ENCODE peak calls at places on chromosomes 11 and 22, in seven cellular contexts. One of them, this sample, is unnamed.
A peak's percentile ranks its signal among the peaks of the same experiment; 100 is the strongest.

GRCh38 chr11:6269994-6270393 is 10.4 kb downstream of the CCKBR start:
- DNase-seq in K562: peak; percentile 66
- DNase-seq in NCI-H345: no peak
- DNase-seq in MG63: no peak
- DNase-seq in body of pancreas: no peak
- DNase-seq in GM19239: no peak
- DNase-seq in GM03348: no peak
- DNase-seq in this sample: no peak

GRCh38 chr22:48799227-48799970 is 1028.3 kb downstream of the BRD1 start:
- DNase-seq in K562: no peak
- DNase-seq in NCI-H345: no peak
- DNase-seq in MG63: no peak
- DNase-seq in body of pancreas: no peak
- DNase-seq in GM19239: no peak
- DNase-seq in GM03348: no peak
- DNase-seq in this sample: no peak

GRCh38 chr22:37401401-37401859 is 25.8 kb downstream of the ELFN2 start:
- DNase-seq in K562: no peak
- DNase-seq in NCI-H345: no peak
- DNase-seq in MG63: no peak
- DNase-seq in body of pancreas: peak; percentile 30
- DNase-seq in GM19239: no peak
- DNase-seq in GM03348: peak; percentile 60
- DNase-seq in this sample: no peak

GRCh38 chr22:44151661-44152060 is 29.1 kb upstream of the PARVG start:
- DNase-seq in K562: no peak
- DNase-seq in NCI-H345: no peak
- DNase-seq in MG63: peak; percentile 75
- DNase-seq in body of pancreas: no peak
- DNase-seq in GM19239: no peak
- DNase-seq in GM03348: peak; percentile 90
- DNase-seq in this sample: no peak

GRCh38 chr11:65291613-65292012 is 23.1 kb upstream of the CDC42EP2 start:
- DNase-seq in K562: no peak
- DNase-seq in NCI-H345: no peak
- DNase-seq in MG63: peak; percentile 58
- DNase-seq in body of pancreas: no peak
- DNase-seq in GM19239: no peak
- DNase-seq in GM03348: peak; percentile 43
- DNase-seq in this sample: no peak

GRCh38 chr11:42707541-42707940 is 604.3 kb upstream of the API5 start:
- DNase-seq in K562: no peak
- DNase-seq in NCI-H345: no peak
- DNase-seq in MG63: no peak
- DNase-seq in body of pancreas: no peak
- DNase-seq in GM19239: no peak
- DNase-seq in GM03348: no peak
- DNase-seq in this sample: no peak

GRCh38 chr22:33687464-33687863 is 232.8 kb downstream of the LARGE1 start:
- DNase-seq in K562: no peak
- DNase-seq in NCI-H345: no peak
- DNase-seq in MG63: no peak
- DNase-seq in body of pancreas: peak; percentile 18
- DNase-seq in GM19239: no peak
- DNase-seq in GM03348: no peak
- DNase-seq in this sample: no peak

GRCh38 chr22:23888615-23889401 is 5.4 kb upstream of the MIF start:
- DNase-seq in K562: peak; percentile 49
- DNase-seq in NCI-H345: no peak
- DNase-seq in MG63: peak; percentile 16
- DNase-seq in body of pancreas: no peak
- DNase-seq in GM19239: no peak
- DNase-seq in GM03348: peak; percentile 49
- DNase-seq in this sample: no peak

GRCh38 chr22:17994424-17995108 is 29.8 kb downstream of the MICAL3 start:
- DNase-seq in K562: no peak
- DNase-seq in NCI-H345: no peak
- DNase-seq in MG63: no peak
- DNase-seq in body of pancreas: no peak
- DNase-seq in GM19239: no peak
- DNase-seq in GM03348: no peak
- DNase-seq in this sample: no peak

GRCh38 chr11:124739479-124740276 is at the start of gene NRGN:
- DNase-seq in K562: peak; percentile 95
- DNase-seq in NCI-H345: peak; percentile 94
- DNase-seq in MG63: peak; percentile 91
- DNase-seq in body of pancreas: peak; percentile 92
- DNase-seq in GM19239: peak; percentile 96
- DNase-seq in GM03348: peak; percentile 98
- DNase-seq in this sample: peak; percentile 87

GRCh38 chr22:25485626-25486545 is 78.6 kb upstream of the GRK3 start:
- DNase-seq in K562: no peak
- DNase-seq in NCI-H345: no peak
- DNase-seq in MG63: no peak
- DNase-seq in body of pancreas: no peak
- DNase-seq in GM19239: peak; percentile 22
- DNase-seq in GM03348: no peak
- DNase-seq in this sample: no peak

GRCh38 chr11:16806791-16807190 is 68.3 kb downstream of the C11orf58 start:
- DNase-seq in K562: no peak
- DNase-seq in NCI-H345: no peak
- DNase-seq in MG63: no peak
- DNase-seq in body of pancreas: no peak
- DNase-seq in GM19239: no peak
- DNase-seq in GM03348: no peak
- DNase-seq in this sample: no peak

GRCh38 chr22:24107668-24108067 is 73.6 kb upstream of the SUSD2 start:
- DNase-seq in K562: no peak
- DNase-seq in NCI-H345: no peak
- DNase-seq in MG63: peak; percentile 97
- DNase-seq in body of pancreas: peak; percentile 76
- DNase-seq in GM19239: no peak
- DNase-seq in GM03348: peak; percentile 93
- DNase-seq in this sample: no peak

GRCh38 chr11:65559951-65560537 is 1.9 kb upstream of the LTBP3 start:
- DNase-seq in K562: peak; percentile 42
- DNase-seq in NCI-H345: peak; percentile 81
- DNase-seq in MG63: peak; percentile 91
- DNase-seq in body of pancreas: peak; percentile 56
- DNase-seq in GM19239: no peak
- DNase-seq in GM03348: no peak
- DNase-seq in this sample: no peak

GRCh38 chr22:43998865-43999264 is 25.2 kb upstream of the PARVB start:
- DNase-seq in K562: no peak
- DNase-seq in NCI-H345: no peak
- DNase-seq in MG63: no peak
- DNase-seq in body of pancreas: no peak
- DNase-seq in GM19239: no peak
- DNase-seq in GM03348: no peak
- DNase-seq in this sample: no peak

GRCh38 chr11:61028135-61028729 is 56.8 kb downstream of the CD6 start:
- DNase-seq in K562: no peak
- DNase-seq in NCI-H345: peak; percentile 84
- DNase-seq in MG63: peak; percentile 9
- DNase-seq in body of pancreas: no peak
- DNase-seq in GM19239: no peak
- DNase-seq in GM03348: no peak
- DNase-seq in this sample: no peak

GRCh38 chr22:42901790-42902508 is 44.9 kb upstream of the ARFGAP3 start:
- DNase-seq in K562: no peak
- DNase-seq in NCI-H345: no peak
- DNase-seq in MG63: no peak
- DNase-seq in body of pancreas: no peak
- DNase-seq in GM19239: no peak
- DNase-seq in GM03348: no peak
- DNase-seq in this sample: no peak

GRCh38 chr11:27183672-27184457 is 143.2 kb downstream of the BBOX1 start:
- DNase-seq in K562: peak; percentile 74
- DNase-seq in NCI-H345: peak; percentile 60
- DNase-seq in MG63: no peak
- DNase-seq in body of pancreas: peak; percentile 71
- DNase-seq in GM19239: no peak
- DNase-seq in GM03348: peak; percentile 60
- DNase-seq in this sample: peak; percentile 16

GRCh38 chr11:11636671-11637070 is 14.9 kb upstream of the GALNT18 start:
- DNase-seq in K562: no peak
- DNase-seq in NCI-H345: no peak
- DNase-seq in MG63: peak; percentile 41
- DNase-seq in body of pancreas: no peak
- DNase-seq in GM19239: no peak
- DNase-seq in GM03348: no peak
- DNase-seq in this sample: no peak

GRCh38 chr11:100929377-100929776 is 200.2 kb downstream of the PGR start:
- DNase-seq in K562: no peak
- DNase-seq in NCI-H345: no peak
- DNase-seq in MG63: no peak
- DNase-seq in body of pancreas: no peak
- DNase-seq in GM19239: no peak
- DNase-seq in GM03348: peak; percentile 38
- DNase-seq in this sample: no peak

GRCh38 chr11:120858740-120859139 is 165.2 kb upstream of the TBCEL start:
- DNase-seq in K562: no peak
- DNase-seq in NCI-H345: no peak
- DNase-seq in MG63: no peak
- DNase-seq in body of pancreas: no peak
- DNase-seq in GM19239: no peak
- DNase-seq in GM03348: no peak
- DNase-seq in this sample: no peak

GRCh38 chr11:64356498-64357411 is 2.2 kb upstream of the RPS6KA4 start:
- DNase-seq in K562: peak; percentile 94
- DNase-seq in NCI-H345: peak; percentile 47
- DNase-seq in MG63: peak; percentile 53
- DNase-seq in body of pancreas: peak; percentile 59
- DNase-seq in GM19239: no peak
- DNase-seq in GM03348: peak; percentile 58
- DNase-seq in this sample: peak; percentile 81

GRCh38 chr22:35231585-35232084 is 25.7 kb upstream of the HMGXB4 start:
- DNase-seq in K562: peak; percentile 89
- DNase-seq in NCI-H345: peak; percentile 62
- DNase-seq in MG63: peak; percentile 53
- DNase-seq in body of pancreas: peak; percentile 80
- DNase-seq in GM19239: peak; percentile 55
- DNase-seq in GM03348: peak; percentile 73
- DNase-seq in this sample: peak; percentile 70

GRCh38 chr11:68843703-68844312 is 2.1 kb upstream of the CPT1A start:
- DNase-seq in K562: no peak
- DNase-seq in NCI-H345: peak; percentile 83
- DNase-seq in MG63: no peak
- DNase-seq in body of pancreas: peak; percentile 93
- DNase-seq in GM19239: peak; percentile 82
- DNase-seq in GM03348: no peak
- DNase-seq in this sample: no peak

GRCh38 chr11:65973439-65974110 is 12.0 kb downstream of the SART1 start:
- DNase-seq in K562: no peak
- DNase-seq in NCI-H345: no peak
- DNase-seq in MG63: peak; percentile 48
- DNase-seq in body of pancreas: no peak
- DNase-seq in GM19239: no peak
- DNase-seq in GM03348: no peak
- DNase-seq in this sample: no peak

GRCh38 chr11:90704510-90704909 is 481.7 kb upstream of the CHORDC1 start:
- DNase-seq in K562: no peak
- DNase-seq in NCI-H345: peak; percentile 92
- DNase-seq in MG63: no peak
- DNase-seq in body of pancreas: no peak
- DNase-seq in GM19239: no peak
- DNase-seq in GM03348: no peak
- DNase-seq in this sample: no peak

GRCh38 chr11:65452806-65453490 is 30.4 kb downstream of the NEAT1 start:
- DNase-seq in K562: no peak
- DNase-seq in NCI-H345: peak; percentile 50
- DNase-seq in MG63: peak; percentile 72
- DNase-seq in body of pancreas: no peak
- DNase-seq in GM19239: no peak
- DNase-seq in GM03348: peak; percentile 70
- DNase-seq in this sample: no peak

GRCh38 chr11:7056828-7057513 is 31.8 kb upstream of the RBMXL2 start:
- DNase-seq in K562: no peak
- DNase-seq in NCI-H345: no peak
- DNase-seq in MG63: no peak
- DNase-seq in body of pancreas: no peak
- DNase-seq in GM19239: no peak
- DNase-seq in GM03348: no peak
- DNase-seq in this sample: no peak

GRCh38 chr11:125222494-125222893 is 57.9 kb downstream of the PKNOX2 start:
- DNase-seq in K562: no peak
- DNase-seq in NCI-H345: no peak
- DNase-seq in MG63: no peak
- DNase-seq in body of pancreas: no peak
- DNase-seq in GM19239: no peak
- DNase-seq in GM03348: no peak
- DNase-seq in this sample: no peak

GRCh38 chr11:72251614-72252013 is 7.6 kb upstream of the PHOX2A start:
- DNase-seq in K562: no peak
- DNase-seq in NCI-H345: no peak
- DNase-seq in MG63: no peak
- DNase-seq in body of pancreas: no peak
- DNase-seq in GM19239: no peak
- DNase-seq in GM03348: no peak
- DNase-seq in this sample: no peak

GRCh38 chr22:27990879-27991278 is 71.8 kb upstream of the PITPNB start:
- DNase-seq in K562: peak; percentile 65
- DNase-seq in NCI-H345: no peak
- DNase-seq in MG63: peak; percentile 10
- DNase-seq in body of pancreas: peak; percentile 28
- DNase-seq in GM19239: peak; percentile 32
- DNase-seq in GM03348: no peak
- DNase-seq in this sample: peak; percentile 23

GRCh38 chr11:111098091-111098490 is 147.4 kb upstream of the POU2AF2 start:
- DNase-seq in K562: no peak
- DNase-seq in NCI-H345: no peak
- DNase-seq in MG63: no peak
- DNase-seq in body of pancreas: no peak
- DNase-seq in GM19239: no peak
- DNase-seq in GM03348: no peak
- DNase-seq in this sample: no peak

GRCh38 chr11:36478700-36479329 is 31.3 kb downstream of the TRAF6 start:
- DNase-seq in K562: peak; percentile 52
- DNase-seq in NCI-H345: peak; percentile 52
- DNase-seq in MG63: peak; percentile 14
- DNase-seq in body of pancreas: no peak
- DNase-seq in GM19239: no peak
- DNase-seq in GM03348: peak; percentile 60
- DNase-seq in this sample: no peak

This sample was measured in NT2/D1.